ENCODE peak calls at places on chromosomes 7 and 10, in nine cellular contexts. J is PC-9; F is substantia nigra; U is CD8-positive, alpha-beta T cell; S is mesendoderm; Z is CD8-positive, alpha-beta memory T cell; O is brain microvascular endothelial cell; V is IMR-90; K is K562. A is an unnamed sample.

GRCh38 chr10:5564537-5565204 is 39.9 kb downstream of the CALML3 start:
- DNase-seq in F (no peak), S (no peak), J (no peak), K (no peak), O (no peak), V (no peak), U (no peak), Z (no peak), A (peak; percentile 8)

GRCh38 chr7:134645935-134646334 is 718 bp upstream of the BPGM start:
- DNase-seq in J (no peak), Z (no peak), O (peak; percentile 52), F (no peak), K (peak; percentile 41), S (no peak), U (no peak), V (peak; percentile 65), A (no peak)

GRCh38 chr7:142714375-142714774 is 34.9 kb upstream of the PRSS1 start:
- DNase-seq in F (no peak), V (no peak), O (no peak), U (no peak), J (no peak), K (peak; percentile 26), Z (no peak), S (no peak), A (no peak)

GRCh38 chr10:64635906-64636305 is 1114.7 kb downstream of the REEP3 start:
- DNase-seq in O (no peak), K (no peak), S (no peak), F (no peak), J (no peak), V (no peak), Z (no peak), U (no peak), A (no peak)

GRCh38 chr10:44974628-44975431 is 3.8 kb downstream of the DEPP1 start:
- DNase-seq in O (peak; percentile 41), J (peak; percentile 81), V (no peak), S (peak; percentile 78), U (peak; percentile 54), F (no peak), K (peak; percentile 90), Z (peak; percentile 55), A (peak; percentile 95)

GRCh38 chr10:21509391-21510217 is 15.9 kb downstream of the SKIDA1 start:
- DNase-seq in K (no peak), U (no peak), S (peak; percentile 89), V (no peak), O (no peak), F (no peak), J (no peak), Z (no peak), A (peak; percentile 82)

GRCh38 chr7:106770191-106770590 is 94.9 kb upstream of the PIK3CG start:
- DNase-seq in F (no peak), O (peak; percentile 77), K (no peak), J (peak; percentile 64), Z (no peak), U (no peak), S (peak; percentile 73), V (peak; percentile 96), A (no peak)

GRCh38 chr10:5971315-5971832 is 6.0 kb downstream of the IL15RA start:
- DNase-seq in S (no peak), V (no peak), K (peak; percentile 68), U (no peak), O (no peak), Z (no peak), F (no peak), J (no peak), A (no peak)

GRCh38 chr10:122208616-122209430 is 62.3 kb upstream of the BTBD16 start:
- DNase-seq in V (no peak), F (no peak), Z (no peak), J (no peak), U (no peak), O (no peak), S (no peak), K (no peak), A (no peak)

GRCh38 chr10:122207596-122207995 is 63.5 kb upstream of the BTBD16 start:
- DNase-seq in J (no peak), O (no peak), F (no peak), U (no peak), S (no peak), K (no peak), Z (no peak), V (peak; percentile 51), A (no peak)

GRCh38 chr10:122206471-122207065 is 64.5 kb upstream of the BTBD16 start:
- DNase-seq in F (no peak), K (no peak), U (no peak), S (peak; percentile 29), Z (no peak), J (no peak), V (peak; percentile 26), O (peak; percentile 24), A (no peak)

GRCh38 chr10:122204691-122205489 is 66.2 kb upstream of the BTBD16 start:
- DNase-seq in K (no peak), Z (no peak), S (no peak), O (no peak), V (no peak), J (no peak), F (no peak), U (no peak), A (no peak)

DNA sequence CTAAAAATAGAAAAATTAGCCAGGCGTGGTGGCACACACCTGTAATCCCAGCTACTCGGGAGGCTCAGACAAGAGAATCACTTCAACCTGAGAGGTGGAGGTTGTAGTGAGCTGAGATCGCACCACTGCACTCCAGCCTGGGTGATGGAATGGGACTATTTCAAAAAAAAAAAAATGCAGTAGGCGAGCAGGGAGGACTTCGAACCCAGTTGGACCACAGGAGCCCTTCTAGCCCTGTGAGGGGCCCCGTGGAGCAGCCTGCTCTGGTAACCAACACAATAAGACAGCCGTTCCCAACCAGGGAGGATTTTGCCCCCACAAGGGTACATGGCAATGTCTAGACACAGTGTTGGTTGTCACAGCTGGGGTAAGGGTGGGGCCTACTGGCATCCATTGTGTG is 64.0 kb upstream of the BTBD16 start:
- DNase-seq in U (no peak), V (no peak), S (no peak), Z (no peak), O (no peak), K (no peak), J (no peak), F (no peak), A (no peak)
- H3K27ac ChIP-seq in U (no peak overlapping the region), V (no peak overlapping the region), S (no peak overlapping the region), Z (no peak overlapping the region), O (no peak overlapping the region), K (no peak overlapping the region), J (no peak overlapping the region), F (no peak overlapping the region), A (no peak overlapping the region)

GRCh38 chr7:80187727-80188126 is 53.1 kb downstream of the GNAI1 start:
- DNase-seq in O (no peak), J (no peak), V (no peak), S (no peak), Z (no peak), F (no peak), K (no peak), U (no peak), A (no peak)
- H3K27ac ChIP-seq in O (no peak overlapping the region), J (no peak overlapping the region), V (no peak overlapping the region), S (no peak overlapping the region), Z (no peak overlapping the region), F (peak overlapping the region; percentile 90), K (no peak overlapping the region), U (no peak overlapping the region), A (no peak overlapping the region)

GRCh38 chr10:102457591-102458150 is 6.3 kb upstream of the C10orf95 start:
- DNase-seq in V (no peak), Z (no peak), K (no peak), J (no peak), O (no peak), F (no peak), U (no peak), S (no peak), A (no peak)

GRCh38 chr10:102463983-102464382 is 12.6 kb upstream of the C10orf95 start:
- DNase-seq in Z (no peak), F (no peak), K (no peak), U (no peak), O (no peak), V (no peak), J (no peak), S (no peak), A (no peak)

GRCh38 chr10:102460836-102461186 is 9.5 kb upstream of the C10orf95 start:
- DNase-seq in O (no peak), V (no peak), J (no peak), U (no peak), F (no peak), K (no peak), Z (no peak), S (no peak), A (no peak)

GRCh38 chr10:102462512-102463054 is 11.2 kb upstream of the C10orf95 start:
- DNase-seq in V (no peak), O (no peak), J (no peak), F (no peak), S (no peak), U (no peak), Z (no peak), K (no peak), A (no peak)

DNA sequence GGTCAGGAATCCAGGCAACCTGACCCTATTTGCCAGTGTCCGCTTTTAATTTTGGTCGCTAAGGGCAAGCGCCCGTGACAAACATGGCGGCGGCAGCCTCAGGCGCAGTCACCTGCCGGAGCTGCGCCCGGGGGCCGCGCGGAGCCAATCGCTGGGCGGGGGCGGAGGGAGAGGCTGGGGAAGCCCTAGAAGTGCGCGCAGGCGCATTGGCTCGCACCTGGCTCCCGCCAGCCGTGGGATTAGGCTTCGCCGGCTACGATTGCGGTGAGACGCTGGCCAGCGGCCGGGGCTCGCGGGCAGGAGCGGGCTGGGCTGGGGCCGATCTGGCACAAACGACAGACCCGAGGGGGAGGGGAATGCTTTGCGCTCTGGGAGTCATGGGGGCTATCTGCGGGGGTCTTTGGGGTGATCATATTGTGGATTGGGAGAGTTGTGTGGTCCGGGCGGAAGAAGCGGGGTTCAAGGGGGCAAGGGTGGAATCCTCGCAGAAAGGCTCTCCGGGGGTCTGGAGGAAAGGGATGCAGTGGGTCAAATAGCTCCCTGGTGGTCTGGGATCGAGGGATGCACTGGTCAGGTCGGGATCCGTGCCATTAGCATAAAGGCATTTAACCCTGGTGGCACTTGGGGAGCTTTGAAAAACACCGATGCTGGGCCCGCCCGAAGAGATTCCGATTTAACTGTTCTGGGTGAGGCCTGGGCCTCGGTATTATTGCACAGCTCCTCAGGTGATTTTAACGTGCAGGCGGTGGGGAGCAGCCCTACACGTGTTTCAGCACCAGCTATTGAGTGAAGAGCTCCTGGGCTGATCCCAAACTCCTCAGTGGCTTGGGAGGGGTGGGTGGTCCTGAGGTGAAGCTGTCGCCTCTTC is 10.1 kb upstream of the C10orf95 start:
- DNase-seq in U (peak; percentile 88), V (peak; percentile 67), J (peak; percentile 84), K (peak; percentile 97), O (peak; percentile 74), S (peak; percentile 96), Z (peak; percentile 93), F (peak; percentile 81), A (peak; percentile 97)
- H3K27ac ChIP-seq in U (no peak overlapping the region), V (no peak overlapping the region), J (no peak overlapping the region), K (peak overlapping the region; percentile 73), O (no peak overlapping the region), S (no peak overlapping the region), Z (no peak overlapping the region), F (peak overlapping the region; percentile 37), A (peak overlapping the region; percentile 87)

DNA sequence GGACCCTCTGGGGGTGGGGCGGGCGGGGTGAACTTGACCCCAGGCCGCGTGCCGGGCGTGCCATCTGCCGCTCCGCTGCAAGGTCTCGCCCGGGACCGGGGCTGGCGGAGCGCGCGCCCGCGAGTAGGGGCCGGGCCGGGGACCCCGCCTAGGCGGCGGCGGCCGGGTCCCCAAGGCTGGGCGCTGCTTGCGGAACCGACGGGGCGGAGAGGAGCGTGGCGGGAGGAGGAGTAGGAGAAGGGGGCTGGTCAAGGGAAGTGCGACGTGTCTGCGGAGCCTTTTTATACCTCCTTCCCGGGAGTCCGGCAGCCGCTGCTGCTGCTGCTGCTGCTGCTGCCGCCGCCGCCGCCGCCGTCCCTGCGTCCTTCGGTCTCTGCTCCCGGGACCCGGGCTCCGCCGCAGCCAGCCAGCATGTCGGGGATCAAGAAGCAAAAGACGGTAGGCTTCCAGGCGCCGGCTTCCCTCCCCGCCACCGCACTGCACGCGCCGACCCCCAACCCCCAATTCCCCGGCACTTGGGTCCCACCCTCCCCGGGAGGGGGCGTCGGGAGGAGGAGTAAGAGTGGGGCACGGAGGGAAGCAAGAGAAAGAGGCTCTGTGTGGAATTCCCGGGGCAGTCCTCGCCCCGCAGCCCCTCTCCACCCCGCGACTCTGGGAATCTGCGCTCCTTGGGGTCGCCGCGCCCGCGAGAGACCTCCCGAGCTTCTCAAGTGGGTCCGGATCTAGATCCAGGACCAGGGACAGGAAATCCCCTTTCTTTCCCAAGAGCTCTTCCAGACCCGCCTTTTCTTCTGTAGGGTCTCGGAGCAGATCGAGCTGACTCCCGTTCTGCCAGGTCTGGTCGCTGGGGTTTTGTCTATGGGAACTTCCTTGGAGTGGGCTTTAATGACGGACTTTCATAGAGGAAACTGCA is at the start of gene PAPSS2:
- DNase-seq in Z (no peak), S (peak; percentile 83), J (peak; percentile 36), K (no peak), O (peak; percentile 66), U (no peak), V (peak; percentile 68), F (no peak), A (peak; percentile 78)
- H3K27ac ChIP-seq in Z (no peak within 1 kb of the TSS), S (peak within 1 kb of the TSS; percentile 68), J (no peak within 1 kb of the TSS), K (no peak within 1 kb of the TSS), O (peak within 1 kb of the TSS; percentile 75), U (no peak within 1 kb of the TSS), V (peak within 1 kb of the TSS; percentile 85), F (peak within 1 kb of the TSS; percentile 21), A (peak within 1 kb of the TSS; percentile 88)

A was measured in upper lobe of left lung.